ENCODE peak calls at places on chromosomes 13 and 19, in nine cellular contexts. B, S, F, P, C, Z, R, V and E are unnamed samples.

GRCh38 chr19:39196860-39197562 is at the start of gene NCCRP1:
- DNase-seq in B (no peak), S (no peak), F (no peak), P (no peak), C (no peak), Z (no peak), R (peak; percentile 66), V (no peak), E (no peak)

GRCh38 chr13:41064493-41064892 is 3.2 kb downstream of the WBP4 start:
- DNase-seq in B (no peak), S (no peak), F (no peak), P (no peak), C (no peak), Z (no peak), R (no peak), V (no peak), E (no peak)

GRCh38 chr19:17348700-17349099 is 11.3 kb downstream of the GTPBP3 start:
- DNase-seq in B (peak; percentile 51), S (peak; percentile 77), F (peak; percentile 88), P (no peak), C (peak; percentile 80), Z (no peak), R (peak; percentile 86), V (peak; percentile 52), E (no peak)

GRCh38 chr13:36555151-36555986 is 118.5 kb upstream of the SERTM1 start:
- DNase-seq in B (no peak), S (no peak), F (no peak), P (no peak), C (no peak), Z (no peak), R (no peak), V (no peak), E (no peak)

GRCh38 chr19:48608798-48609263 is 2.3 kb downstream of the SPACA4 start:
- DNase-seq in B (no peak), S (no peak), F (no peak), P (no peak), C (no peak), Z (peak; percentile 60), R (peak; percentile 86), V (no peak), E (no peak)

GRCh38 chr13:79679334-79679733 is 198.4 kb downstream of the NDFIP2 start:
- DNase-seq in B (no peak), S (peak; percentile 57), F (peak; percentile 72), P (peak; percentile 71), C (peak; percentile 77), Z (peak; percentile 85), R (peak; percentile 12), V (peak; percentile 30), E (no peak)

GRCh38 chr19:31501427-31502195 is 152.4 kb upstream of the TSHZ3 start:
- DNase-seq in B (no peak), S (no peak), F (no peak), P (no peak), C (no peak), Z (no peak), R (no peak), V (no peak), E (no peak)

GRCh38 chr19:16143399-16144215 is at the start of gene HSH2D:
- DNase-seq in B (no peak), S (peak; percentile 30), F (peak; percentile 35), P (peak; percentile 94), C (no peak), Z (peak; percentile 92), R (no peak), V (peak; percentile 54), E (peak; percentile 79)

GRCh38 chr19:28472843-28473242 is 740.1 kb downstream of the UQCRFS1 start:
- DNase-seq in B (no peak), S (no peak), F (peak; percentile 33), P (peak; percentile 74), C (no peak), Z (peak; percentile 33), R (no peak), V (no peak), E (no peak)

GRCh38 chr19:50817941-50818858 is 5.4 kb downstream of the KLK1 start:
- DNase-seq in B (no peak), S (peak; percentile 29), F (peak; percentile 52), P (peak; percentile 68), C (peak; percentile 19), Z (peak; percentile 93), R (peak; percentile 95), V (no peak), E (peak; percentile 15)

GRCh38 chr13:74443623-74444022 is 309.4 kb upstream of the KLF12 start:
- DNase-seq in B (no peak), S (no peak), F (no peak), P (no peak), C (no peak), Z (no peak), R (no peak), V (no peak), E (no peak)

GRCh38 chr13:51246411-51247298 is 24.5 kb downstream of the FAM124A start:
- DNase-seq in B (no peak), S (no peak), F (peak; percentile 73), P (no peak), C (peak; percentile 65), Z (no peak), R (peak; percentile 80), V (peak; percentile 47), E (no peak)

GRCh38 chr13:76647550-76647949 is 238.7 kb downstream of the KCTD12 start:
- DNase-seq in B (no peak), S (no peak), F (no peak), P (no peak), C (no peak), Z (no peak), R (no peak), V (no peak), E (no peak)

GRCh38 chr13:20193142-20193923 is 595 bp upstream of the GJB2 start:
- DNase-seq in B (no peak), S (no peak), F (no peak), P (no peak), C (no peak), Z (no peak), R (no peak), V (no peak), E (no peak)

GRCh38 chr13:35894636-35895035 is 236.5 kb downstream of the DCLK1 start:
- DNase-seq in B (no peak), S (no peak), F (no peak), P (no peak), C (no peak), Z (no peak), R (no peak), V (no peak), E (no peak)

GRCh38 chr13:63435668-63436275 is 2020.1 kb upstream of the PCDH20 start:
- DNase-seq in B (no peak), S (no peak), F (no peak), P (no peak), C (no peak), Z (no peak), R (no peak), V (no peak), E (no peak)

GRCh38 chr13:110420626-110421025 is 113.5 kb downstream of the COL4A2 start:
- DNase-seq in B (no peak), S (no peak), F (no peak), P (no peak), C (peak; percentile 6), Z (no peak), R (no peak), V (no peak), E (no peak)

GRCh38 chr19:2270157-2270571 is 11.8 kb downstream of the PEAK3 start:
- DNase-seq in B (no peak), S (peak; percentile 79), F (no peak), P (peak; percentile 77), C (peak; percentile 51), Z (peak; percentile 61), R (no peak), V (no peak), E (no peak)

GRCh38 chr19:40716031-40716654 is 543 bp downstream of the COQ8B start:
- DNase-seq in B (peak; percentile 78), S (peak; percentile 40), F (no peak), P (no peak), C (no peak), Z (no peak), R (no peak), V (no peak), E (peak; percentile 47)

GRCh38 chr19:1249298-1249989 is 1.1 kb downstream of the MIDN start:
- DNase-seq in B (peak; percentile 79), S (peak; percentile 94), F (peak; percentile 92), P (peak; percentile 97), C (peak; percentile 91), Z (peak; percentile 93), R (peak; percentile 92), V (peak; percentile 97), E (peak; percentile 90)

GRCh38 chr19:35006342-35006998 is 6.3 kb downstream of the GRAMD1A start:
- DNase-seq in B (no peak), S (no peak), F (no peak), P (peak; percentile 76), C (no peak), Z (peak; percentile 82), R (no peak), V (no peak), E (no peak)
- H3K9me3 ChIP-seq in B (no peaks in the 10 kb centered on the region), S (no peaks in the 10 kb centered on the region), F (no peaks in the 10 kb centered on the region), P (no peaks in the 10 kb centered on the region), C (no peaks in the 10 kb centered on the region), Z (no peaks in the 10 kb centered on the region), R (no peaks in the 10 kb centered on the region), V (no peaks in the 10 kb centered on the region), E (no peaks in the 10 kb centered on the region)

GRCh38 chr19:14342809-14343208 is 38.4 kb upstream of the ADGRE5 start:
- DNase-seq in B (no peak), S (no peak), F (no peak), P (no peak), C (no peak), Z (no peak), R (no peak), V (no peak), E (no peak)
- TF ChIP-seq CTCF in B (no peak), S (no peak), F (no peak), P (no peak), C (no peak), Z (no peak), R (no peak), V (no peak), E (no peak)

DNA sequence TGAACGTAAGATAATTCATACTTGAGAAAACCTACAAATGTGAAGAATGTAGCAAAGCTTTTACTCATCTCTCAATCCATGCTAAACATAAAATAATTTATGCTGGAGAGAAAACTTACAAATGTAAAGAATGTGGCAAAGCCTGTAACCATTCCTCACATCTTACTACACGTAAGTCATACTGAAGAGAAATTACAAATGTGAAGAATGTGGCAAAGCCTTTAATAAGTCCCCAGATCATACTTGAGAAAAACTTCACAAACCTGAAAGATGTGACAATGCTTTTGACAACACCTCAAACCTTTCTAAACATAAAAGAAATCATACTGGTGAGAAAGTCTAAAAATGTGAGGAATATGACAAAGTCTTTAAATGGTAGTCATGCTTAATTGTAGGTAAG is 89.4 kb downstream of the ZNF675 start:
- DNase-seq in B (no peak), S (no peak), F (no peak), P (no peak), C (no peak), Z (no peak), R (no peak), V (no peak), E (no peak)
- H3K9me3 ChIP-seq in B (no peaks in the 10 kb centered on the region), S (no peaks in the 10 kb centered on the region), F (no peaks in the 10 kb centered on the region), P (no peaks in the 10 kb centered on the region), C (peaks cover under 1% of the 10 kb centered on the region), Z (no peaks in the 10 kb centered on the region), R (no peaks in the 10 kb centered on the region), V (peaks cover 8% of the 10 kb centered on the region), E (no peaks in the 10 kb centered on the region)

DNA sequence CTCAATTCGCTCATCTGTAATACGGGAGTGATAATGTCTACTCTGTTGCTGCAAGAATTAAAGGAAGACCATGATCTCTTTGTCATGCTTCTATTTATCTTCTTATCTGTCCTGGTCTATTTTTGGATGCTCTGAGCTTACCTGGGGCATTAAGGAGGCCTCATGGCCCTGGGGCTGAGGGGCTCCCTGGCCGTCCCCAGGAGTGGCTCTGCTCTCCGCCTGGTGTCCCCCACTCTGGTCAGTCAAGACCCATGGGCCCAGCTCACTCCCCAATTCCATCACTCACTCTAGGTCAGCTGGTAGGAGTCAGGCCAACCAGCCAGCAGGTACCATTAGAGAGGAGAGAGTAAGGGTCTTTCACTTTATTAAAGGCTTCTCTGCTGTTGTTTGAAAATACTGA is 1.1 kb upstream of the CHST8 start:
- DNase-seq in B (no peak), S (no peak), F (no peak), P (no peak), C (no peak), Z (no peak), R (no peak), V (no peak), E (no peak)
- TF ChIP-seq CTCF in B (no peak), S (no peak), F (no peak), P (no peak), C (no peak), Z (no peak), R (no peak), V (no peak), E (no peak)